ENCODE peak calls at places on chromosomes 4 and X, in eight cellular contexts. One of them, this sample, is unnamed. For H3K9me3, the result is how much of the 10 kb centered on the place peaks cover.

GRCh38 chrX:100410083-100410590 is at the start of gene PCDH19:
- DNase-seq in tibial artery: no peak
- DNase-seq in MM.1S: peak
- DNase-seq in breast epithelium: no peak
- DNase-seq in hepatocyte: peak
- DNase-seq in colonic mucosa: peak
- DNase-seq in CD4-positive, alpha-beta T cell: no peak
- DNase-seq in IMR-90: peak
- DNase-seq in this sample: peak

GRCh38 chr4:41359069-41359769 is 102.5 kb downstream of the UCHL1 start:
- DNase-seq in tibial artery: no peak
- DNase-seq in colonic mucosa: no peak
- DNase-seq in MM.1S: no peak
- DNase-seq in CD4-positive, alpha-beta T cell: no peak
- DNase-seq in IMR-90: no peak
- DNase-seq in breast epithelium: no peak
- DNase-seq in hepatocyte: no peak
- DNase-seq in this sample: no peak

GRCh38 chrX:16445166-16445752 is 204.7 kb upstream of the S100G start:
- DNase-seq in tibial artery: no peak
- DNase-seq in CD4-positive, alpha-beta T cell: peak
- DNase-seq in IMR-90: peak
- DNase-seq in breast epithelium: no peak
- DNase-seq in MM.1S: peak
- DNase-seq in hepatocyte: peak
- DNase-seq in colonic mucosa: peak
- DNase-seq in this sample: no peak

GRCh38 chr4:48913346-48913745 is 6.8 kb upstream of the OCIAD2 start:
- DNase-seq in breast epithelium: no peak
- DNase-seq in tibial artery: no peak
- DNase-seq in hepatocyte: no peak
- DNase-seq in MM.1S: no peak
- DNase-seq in CD4-positive, alpha-beta T cell: no peak
- DNase-seq in colonic mucosa: no peak
- DNase-seq in IMR-90: peak
- DNase-seq in this sample: no peak

GRCh38 chrX:82384401-82384800 is 1123.7 kb upstream of the POU3F4 start:
- DNase-seq in MM.1S: no peak
- DNase-seq in CD4-positive, alpha-beta T cell: no peak
- DNase-seq in breast epithelium: no peak
- DNase-seq in IMR-90: no peak
- DNase-seq in colonic mucosa: no peak
- DNase-seq in hepatocyte: no peak
- DNase-seq in tibial artery: no peak
- DNase-seq in this sample: no peak

GRCh38 chr4:154741131-154741530 is 2.7 kb upstream of the LRAT start:
- DNase-seq in tibial artery: no peak
- DNase-seq in MM.1S: no peak
- DNase-seq in breast epithelium: no peak
- DNase-seq in hepatocyte: no peak
- DNase-seq in colonic mucosa: no peak
- DNase-seq in CD4-positive, alpha-beta T cell: no peak
- DNase-seq in IMR-90: no peak
- DNase-seq in this sample: no peak

GRCh38 chrX:43562372-43562771 is 93.7 kb upstream of the MAOA start:
- DNase-seq in tibial artery: no peak
- DNase-seq in colonic mucosa: no peak
- DNase-seq in IMR-90: no peak
- DNase-seq in hepatocyte: no peak
- DNase-seq in CD4-positive, alpha-beta T cell: no peak
- DNase-seq in breast epithelium: no peak
- DNase-seq in MM.1S: no peak
- DNase-seq in this sample: no peak

GRCh38 chrX:74325130-74326059 is 21.4 kb downstream of the ZCCHC13 start:
- DNase-seq in IMR-90: no peak
- DNase-seq in tibial artery: no peak
- DNase-seq in CD4-positive, alpha-beta T cell: no peak
- DNase-seq in hepatocyte: no peak
- DNase-seq in MM.1S: no peak
- DNase-seq in breast epithelium: no peak
- DNase-seq in colonic mucosa: no peak
- DNase-seq in this sample: no peak

GRCh38 chr4:128649575-128650205 is 159.8 kb upstream of the JADE1 start:
- DNase-seq in IMR-90: peak
- DNase-seq in CD4-positive, alpha-beta T cell: no peak
- DNase-seq in MM.1S: no peak
- DNase-seq in breast epithelium: no peak
- DNase-seq in tibial artery: no peak
- DNase-seq in hepatocyte: peak
- DNase-seq in colonic mucosa: peak
- DNase-seq in this sample: no peak

GRCh38 chr4:52932586-52933482 is 70.7 kb downstream of the RASL11B start:
- DNase-seq in IMR-90: peak
- DNase-seq in CD4-positive, alpha-beta T cell: no peak
- DNase-seq in MM.1S: no peak
- DNase-seq in breast epithelium: no peak
- DNase-seq in colonic mucosa: no peak
- DNase-seq in tibial artery: no peak
- DNase-seq in hepatocyte: no peak
- DNase-seq in this sample: no peak

GRCh38 chr4:87559090-87559837 is 30.1 kb upstream of the SPARCL1 start:
- DNase-seq in breast epithelium: no peak
- DNase-seq in tibial artery: no peak
- DNase-seq in IMR-90: no peak
- DNase-seq in hepatocyte: no peak
- DNase-seq in CD4-positive, alpha-beta T cell: peak
- DNase-seq in MM.1S: peak
- DNase-seq in colonic mucosa: no peak
- DNase-seq in this sample: no peak

GRCh38 chr4:147658501-147658900 is 25.5 kb downstream of the PRMT9 start:
- DNase-seq in colonic mucosa: no peak
- DNase-seq in hepatocyte: no peak
- DNase-seq in breast epithelium: no peak
- DNase-seq in IMR-90: no peak
- DNase-seq in CD4-positive, alpha-beta T cell: no peak
- DNase-seq in tibial artery: no peak
- DNase-seq in MM.1S: no peak
- DNase-seq in this sample: no peak

GRCh38 chr4:87425711-87426110 is 3.3 kb downstream of the NUDT9 start:
- DNase-seq in IMR-90: no peak
- DNase-seq in breast epithelium: no peak
- DNase-seq in hepatocyte: no peak
- DNase-seq in MM.1S: no peak
- DNase-seq in colonic mucosa: no peak
- DNase-seq in tibial artery: no peak
- DNase-seq in CD4-positive, alpha-beta T cell: no peak
- DNase-seq in this sample: no peak

GRCh38 chrX:150155396-150156048 is 207.6 kb upstream of the MAMLD1 start:
- DNase-seq in breast epithelium: no peak
- DNase-seq in MM.1S: no peak
- DNase-seq in IMR-90: peak
- DNase-seq in colonic mucosa: peak
- DNase-seq in CD4-positive, alpha-beta T cell: no peak
- DNase-seq in hepatocyte: peak
- DNase-seq in tibial artery: no peak
- DNase-seq in this sample: no peak

GRCh38 chr4:4627906-4628305 is 86.1 kb upstream of the STX18 start:
- DNase-seq in tibial artery: no peak
- DNase-seq in breast epithelium: no peak
- DNase-seq in CD4-positive, alpha-beta T cell: no peak
- DNase-seq in IMR-90: no peak
- DNase-seq in colonic mucosa: no peak
- DNase-seq in hepatocyte: no peak
- DNase-seq in MM.1S: no peak
- DNase-seq in this sample: no peak

GRCh38 chrX:18574591-18574990 is 97.3 kb downstream of the RS1 start:
- DNase-seq in MM.1S: no peak
- DNase-seq in colonic mucosa: no peak
- DNase-seq in breast epithelium: no peak
- DNase-seq in CD4-positive, alpha-beta T cell: no peak
- DNase-seq in IMR-90: peak
- DNase-seq in tibial artery: peak
- DNase-seq in hepatocyte: no peak
- DNase-seq in this sample: no peak

GRCh38 chr4:37889849-37890500 is 909 bp upstream of the TBC1D1 start:
- DNase-seq in MM.1S: no peak
- DNase-seq in breast epithelium: no peak
- DNase-seq in IMR-90: peak
- DNase-seq in CD4-positive, alpha-beta T cell: no peak
- DNase-seq in hepatocyte: peak
- DNase-seq in colonic mucosa: no peak
- DNase-seq in tibial artery: peak
- DNase-seq in this sample: no peak

GRCh38 chr4:53693909-53694308 is 102.6 kb upstream of the LNX1 start:
- DNase-seq in MM.1S: no peak
- DNase-seq in tibial artery: no peak
- DNase-seq in colonic mucosa: no peak
- DNase-seq in hepatocyte: no peak
- DNase-seq in breast epithelium: no peak
- DNase-seq in CD4-positive, alpha-beta T cell: no peak
- DNase-seq in IMR-90: no peak
- DNase-seq in this sample: no peak

GRCh38 chr4:2072971-2073807 is 14.1 kb downstream of the NAT8L start:
- DNase-seq in CD4-positive, alpha-beta T cell: no peak
- DNase-seq in IMR-90: no peak
- DNase-seq in tibial artery: no peak
- DNase-seq in breast epithelium: no peak
- DNase-seq in colonic mucosa: no peak
- DNase-seq in MM.1S: no peak
- DNase-seq in hepatocyte: no peak
- DNase-seq in this sample: peak

GRCh38 chr4:189763573-189763972 is 177.1 kb upstream of the FRG1 start:
- DNase-seq in colonic mucosa: no peak
- DNase-seq in CD4-positive, alpha-beta T cell: no peak
- DNase-seq in MM.1S: no peak
- DNase-seq in breast epithelium: no peak
- DNase-seq in IMR-90: no peak
- DNase-seq in hepatocyte: no peak
- DNase-seq in tibial artery: no peak
- DNase-seq in this sample: no peak

GRCh38 chrX:149715468-149715867 is 3.6 kb downstream of the MAGEA11 start:
- DNase-seq in tibial artery: no peak
- DNase-seq in hepatocyte: no peak
- DNase-seq in CD4-positive, alpha-beta T cell: no peak
- DNase-seq in IMR-90: no peak
- DNase-seq in breast epithelium: no peak
- DNase-seq in colonic mucosa: no peak
- DNase-seq in MM.1S: no peak
- DNase-seq in this sample: no peak

GRCh38 chrX:1323315-1323714 is 13.3 kb upstream of the IL3RA start:
- DNase-seq in MM.1S: peak
- DNase-seq in breast epithelium: no peak
- DNase-seq in hepatocyte: peak
- DNase-seq in CD4-positive, alpha-beta T cell: peak
- DNase-seq in colonic mucosa: peak
- DNase-seq in tibial artery: no peak
- DNase-seq in IMR-90: no peak
- DNase-seq in this sample: peak

GRCh38 chr4:142815834-142816233 is 30.3 kb downstream of the INPP4B start:
- DNase-seq in CD4-positive, alpha-beta T cell: no peak
- DNase-seq in breast epithelium: no peak
- DNase-seq in MM.1S: no peak
- DNase-seq in IMR-90: peak
- DNase-seq in hepatocyte: no peak
- DNase-seq in colonic mucosa: no peak
- DNase-seq in tibial artery: no peak
- DNase-seq in this sample: no peak

DNA sequence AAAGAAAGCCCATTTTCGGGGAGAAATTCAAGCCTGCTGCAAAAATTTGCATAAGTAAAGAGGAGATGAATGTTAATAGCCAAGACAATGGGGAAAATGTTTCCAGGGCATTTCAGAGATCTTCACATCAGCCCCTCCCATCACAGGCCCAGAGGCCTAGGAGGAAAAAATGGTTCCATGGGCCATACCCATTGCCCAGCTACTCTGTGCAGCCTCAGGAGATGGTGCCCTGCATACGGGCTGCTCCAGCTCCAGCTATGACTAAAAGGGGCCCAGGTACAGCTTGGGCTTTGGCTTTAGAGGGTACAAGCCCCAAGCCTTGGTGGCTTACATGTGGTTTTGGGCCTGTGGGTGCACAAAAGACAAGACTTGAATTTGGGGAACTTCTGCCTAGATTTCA is 168.0 kb upstream of the DIPK2B start:
- DNase-seq in CD4-positive, alpha-beta T cell: no peak
- DNase-seq in breast epithelium: no peak
- DNase-seq in colonic mucosa: no peak
- DNase-seq in hepatocyte: no peak
- DNase-seq in tibial artery: no peak
- DNase-seq in MM.1S: no peak
- DNase-seq in IMR-90: no peak
- DNase-seq in this sample: no peak
- H3K9me3 ChIP-seq in CD4-positive, alpha-beta T cell: under half
- H3K9me3 ChIP-seq in breast epithelium: under half
- H3K9me3 ChIP-seq in colonic mucosa: under half
- H3K9me3 ChIP-seq in hepatocyte: under half
- H3K9me3 ChIP-seq in tibial artery: under half
- H3K9me3 ChIP-seq in MM.1S: under half
- H3K9me3 ChIP-seq in IMR-90: under half
- H3K9me3 ChIP-seq in this sample: under half

GRCh38 chr4:6924361-6924779 is 14.7 kb downstream of the TBC1D14 start:
- DNase-seq in tibial artery: no peak
- DNase-seq in CD4-positive, alpha-beta T cell: no peak
- DNase-seq in hepatocyte: no peak
- DNase-seq in colonic mucosa: no peak
- DNase-seq in breast epithelium: no peak
- DNase-seq in IMR-90: no peak
- DNase-seq in MM.1S: no peak
- DNase-seq in this sample: no peak
- H3K27ac ChIP-seq in tibial artery: no peak
- H3K27ac ChIP-seq in CD4-positive, alpha-beta T cell: no peak
- H3K27ac ChIP-seq in hepatocyte: no peak
- H3K27ac ChIP-seq in colonic mucosa: no peak
- H3K27ac ChIP-seq in breast epithelium: peak
- H3K27ac ChIP-seq in IMR-90: no peak
- H3K27ac ChIP-seq in MM.1S: no peak
- H3K27ac ChIP-seq in this sample: peak

DNA sequence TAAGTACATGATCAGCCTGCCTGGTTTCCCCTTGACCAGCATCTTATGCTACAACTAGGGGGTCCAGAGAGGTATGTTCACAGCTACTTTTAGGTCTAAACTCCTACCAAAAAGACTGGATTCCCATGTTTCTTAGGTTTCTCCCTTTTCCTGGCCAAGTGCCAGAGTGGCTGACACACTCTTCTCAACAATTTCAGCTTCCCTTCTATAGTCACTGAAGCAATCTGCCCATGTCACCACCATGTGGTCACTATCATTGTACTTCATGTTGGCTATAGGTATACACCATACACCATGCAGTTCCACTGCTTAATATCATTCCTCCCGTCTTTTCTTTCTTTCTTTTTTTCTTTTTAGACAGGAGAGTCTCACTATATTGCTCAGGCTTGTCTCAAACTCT is 66.9 kb downstream of the KLHL13 start:
- DNase-seq in IMR-90: no peak
- DNase-seq in MM.1S: no peak
- DNase-seq in colonic mucosa: no peak
- DNase-seq in hepatocyte: no peak
- DNase-seq in CD4-positive, alpha-beta T cell: no peak
- DNase-seq in breast epithelium: no peak
- DNase-seq in tibial artery: no peak
- DNase-seq in this sample: no peak
- H3K9me3 ChIP-seq in IMR-90: under half
- H3K9me3 ChIP-seq in MM.1S: under half
- H3K9me3 ChIP-seq in colonic mucosa: under half
- H3K9me3 ChIP-seq in hepatocyte: under half
- H3K9me3 ChIP-seq in CD4-positive, alpha-beta T cell: under half
- H3K9me3 ChIP-seq in breast epithelium: under half
- H3K9me3 ChIP-seq in tibial artery: under half
- H3K9me3 ChIP-seq in this sample: under half

GRCh38 chrX:79573760-79574159 is 206.6 kb upstream of the ITM2A start:
- DNase-seq in CD4-positive, alpha-beta T cell: no peak
- DNase-seq in MM.1S: no peak
- DNase-seq in IMR-90: no peak
- DNase-seq in tibial artery: no peak
- DNase-seq in breast epithelium: no peak
- DNase-seq in colonic mucosa: no peak
- DNase-seq in hepatocyte: no peak
- DNase-seq in this sample: no peak
- H3K27ac ChIP-seq in CD4-positive, alpha-beta T cell: no peak
- H3K27ac ChIP-seq in MM.1S: no peak
- H3K27ac ChIP-seq in IMR-90: no peak
- H3K27ac ChIP-seq in tibial artery: no peak
- H3K27ac ChIP-seq in breast epithelium: no peak
- H3K27ac ChIP-seq in colonic mucosa: no peak
- H3K27ac ChIP-seq in hepatocyte: no peak
- H3K27ac ChIP-seq in this sample: no peak

This sample was measured in left lung.